ENCODE peak calls at places on chromosome 19, in eight cellular contexts. O is mammary epithelial cell, L is body of pancreas, B is testis, U is left lung, Z is IMR-90, F is ovary, Y is GM23338. X is an unnamed sample. For H3K36me3, the result is how much of the 10 kb centered on the place peaks cover.

GRCh38 chr19:18364826-18365528 is 21.0 kb upstream of the GDF15 start:
- DNase-seq in L (peak), F (peak), B (peak), Z (peak), U (no peak), O (peak), Y (peak), X (peak)

GRCh38 chr19:18749362-18750231 is 41.5 kb downstream of the COMP start:
- DNase-seq in B (no peak), Z (no peak), F (no peak), O (no peak), U (no peak), L (no peak), Y (no peak), X (no peak)

GRCh38 chr19:7897289-7897688 is 6.4 kb upstream of the MAP2K7 start:
- DNase-seq in Y (no peak), Z (no peak), U (no peak), F (no peak), B (no peak), O (no peak), L (no peak), X (no peak)

GRCh38 chr19:55651236-55651635 is 3.2 kb downstream of the CCDC106 start:
- DNase-seq in U (peak), Y (no peak), Z (no peak), L (no peak), O (no peak), F (no peak), B (no peak), X (no peak)

GRCh38 chr19:48329167-48329891 is 4.0 kb downstream of the EMP3 start:
- DNase-seq in B (no peak), U (peak), Z (peak), F (no peak), L (peak), O (peak), Y (peak), X (no peak)

GRCh38 chr19:15292847-15293582 is 39.3 kb downstream of the BRD4 start:
- DNase-seq in Z (no peak), U (no peak), F (no peak), L (peak), B (no peak), Y (no peak), O (no peak), X (no peak)

GRCh38 chr19:44807652-44808462 is 1.0 kb upstream of the BCAM start:
- DNase-seq in O (peak), F (peak), B (no peak), Z (peak), U (peak), Y (peak), L (peak), X (peak)

GRCh38 chr19:6020166-6020967 is 42.4 kb upstream of the RANBP3 start:
- DNase-seq in F (no peak), Y (no peak), O (no peak), B (no peak), U (peak), Z (no peak), L (peak), X (no peak)

GRCh38 chr19:41627966-41628675 is 1.2 kb upstream of the CEACAM4 start:
- DNase-seq in Z (no peak), F (no peak), Y (no peak), B (no peak), L (no peak), U (no peak), O (no peak), X (no peak)

GRCh38 chr19:48218964-48219363 is 36.7 kb downstream of the CARD8 start:
- DNase-seq in O (no peak), U (no peak), Y (no peak), F (no peak), Z (peak), L (no peak), B (no peak), X (peak)

GRCh38 chr19:41025871-41026270 is 34.8 kb downstream of the CYP2B6 start:
- DNase-seq in U (no peak), O (no peak), Z (no peak), B (no peak), Y (peak), L (no peak), F (no peak), X (no peak)

GRCh38 chr19:50361290-50362029 is 4.0 kb downstream of the NAPSA start:
- DNase-seq in Y (peak), U (no peak), Z (no peak), F (no peak), L (no peak), O (no peak), B (no peak), X (no peak)

GRCh38 chr19:50357178-50358100 is 8.0 kb downstream of the NAPSA start:
- DNase-seq in Z (peak), U (peak), Y (peak), B (peak), L (peak), O (peak), F (peak), X (no peak)

GRCh38 chr19:50359432-50359818 is 6.0 kb downstream of the NAPSA start:
- DNase-seq in Z (no peak), U (no peak), F (no peak), Y (no peak), L (no peak), B (no peak), O (no peak), X (no peak)

GRCh38 chr19:50356691-50357177 is 8.7 kb downstream of the NAPSA start:
- DNase-seq in O (no peak), Z (no peak), L (no peak), B (no peak), Y (no peak), F (no peak), U (no peak), X (no peak)

DNA sequence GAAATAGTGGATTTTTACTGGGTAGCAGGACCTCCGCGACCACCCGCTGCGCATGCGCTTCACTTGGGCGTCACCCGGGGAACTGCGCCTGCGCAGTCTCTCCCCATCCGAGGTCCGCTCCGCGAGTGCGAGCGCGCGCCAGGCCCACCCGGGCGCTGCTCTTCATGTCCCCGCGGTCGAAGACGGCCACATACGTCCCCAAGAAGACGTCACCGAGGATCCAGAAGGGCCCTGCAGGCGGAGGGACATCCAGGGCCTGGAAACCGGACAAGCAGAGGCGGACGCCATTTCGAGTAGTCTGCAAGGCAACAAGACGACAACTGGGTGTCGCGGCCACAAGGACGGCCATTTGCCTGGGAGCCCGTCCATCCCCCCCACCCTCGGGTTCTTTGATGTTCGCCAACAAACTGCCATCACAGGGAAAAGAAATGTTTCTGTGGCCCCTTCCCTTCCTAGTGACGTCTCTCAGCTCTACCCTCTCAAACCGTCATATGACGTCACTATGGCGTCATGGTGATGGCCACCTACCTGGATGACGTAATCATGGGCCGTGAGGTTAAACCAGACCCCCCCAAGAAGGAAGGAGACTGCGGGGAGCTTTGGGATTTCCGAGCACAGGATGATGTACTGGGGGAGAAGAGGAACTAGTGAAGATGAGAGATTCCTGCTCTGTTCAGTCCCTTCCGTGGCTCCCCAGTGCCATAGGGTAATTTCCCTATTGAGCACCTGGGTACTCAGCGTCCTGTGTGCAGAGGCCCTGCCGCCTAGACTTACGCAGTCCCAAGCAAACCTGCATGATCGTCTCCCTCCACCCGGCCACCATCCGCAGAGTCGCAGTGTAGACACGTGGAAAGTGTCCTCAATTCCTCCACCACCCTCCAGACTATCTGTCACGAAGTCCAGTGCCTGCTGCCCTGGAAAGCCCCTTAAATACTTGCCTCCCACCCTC is 6.7 kb downstream of the NAPSA start:
- DNase-seq in L (peak), Z (peak), U (peak), Y (no peak), B (peak), F (peak), O (no peak), X (no peak)
- H3K4me3 ChIP-seq in L (no peak), Z (peak), U (peak), Y (no peak), B (peak), F (peak), O (peak), X (no peak)

DNA sequence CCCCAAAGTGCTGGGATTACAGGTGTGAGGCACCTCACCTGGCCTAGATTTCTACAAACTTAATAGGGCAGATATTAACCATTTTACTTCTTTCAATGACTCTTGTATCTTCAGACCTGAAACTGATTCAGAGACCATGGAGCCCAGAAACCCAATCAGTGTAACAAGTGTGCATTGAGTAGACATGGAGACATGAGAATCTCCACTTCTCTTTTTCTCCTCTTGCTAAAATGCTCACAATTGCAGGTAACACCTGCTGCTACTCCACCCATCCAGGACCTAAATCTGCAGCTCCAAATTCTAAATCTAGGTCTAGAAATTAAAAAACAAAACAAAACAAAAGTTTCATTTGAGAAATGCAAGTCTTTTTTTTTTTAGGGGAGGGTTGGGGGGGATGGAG is 42.2 kb upstream of the ZNF681 start:
- DNase-seq in U (no peak), Y (no peak), F (no peak), O (no peak), L (no peak), Z (no peak), B (no peak), X (no peak)
- H3K36me3 ChIP-seq in U (under half), Y (under half), F (under half), O (under half), L (under half), Z (under half), B (under half), X (under half)

GRCh38 chr19:39345956-39346355 is 3.7 kb downstream of the SAMD4B start:
- DNase-seq in Y (no peak), B (no peak), Z (no peak), F (no peak), O (no peak), L (no peak), U (no peak), X (no peak)
- H3K4me3 ChIP-seq in Y (no peak), B (no peak), Z (no peak), F (no peak), O (no peak), L (no peak), U (no peak), X (no peak)

DNA sequence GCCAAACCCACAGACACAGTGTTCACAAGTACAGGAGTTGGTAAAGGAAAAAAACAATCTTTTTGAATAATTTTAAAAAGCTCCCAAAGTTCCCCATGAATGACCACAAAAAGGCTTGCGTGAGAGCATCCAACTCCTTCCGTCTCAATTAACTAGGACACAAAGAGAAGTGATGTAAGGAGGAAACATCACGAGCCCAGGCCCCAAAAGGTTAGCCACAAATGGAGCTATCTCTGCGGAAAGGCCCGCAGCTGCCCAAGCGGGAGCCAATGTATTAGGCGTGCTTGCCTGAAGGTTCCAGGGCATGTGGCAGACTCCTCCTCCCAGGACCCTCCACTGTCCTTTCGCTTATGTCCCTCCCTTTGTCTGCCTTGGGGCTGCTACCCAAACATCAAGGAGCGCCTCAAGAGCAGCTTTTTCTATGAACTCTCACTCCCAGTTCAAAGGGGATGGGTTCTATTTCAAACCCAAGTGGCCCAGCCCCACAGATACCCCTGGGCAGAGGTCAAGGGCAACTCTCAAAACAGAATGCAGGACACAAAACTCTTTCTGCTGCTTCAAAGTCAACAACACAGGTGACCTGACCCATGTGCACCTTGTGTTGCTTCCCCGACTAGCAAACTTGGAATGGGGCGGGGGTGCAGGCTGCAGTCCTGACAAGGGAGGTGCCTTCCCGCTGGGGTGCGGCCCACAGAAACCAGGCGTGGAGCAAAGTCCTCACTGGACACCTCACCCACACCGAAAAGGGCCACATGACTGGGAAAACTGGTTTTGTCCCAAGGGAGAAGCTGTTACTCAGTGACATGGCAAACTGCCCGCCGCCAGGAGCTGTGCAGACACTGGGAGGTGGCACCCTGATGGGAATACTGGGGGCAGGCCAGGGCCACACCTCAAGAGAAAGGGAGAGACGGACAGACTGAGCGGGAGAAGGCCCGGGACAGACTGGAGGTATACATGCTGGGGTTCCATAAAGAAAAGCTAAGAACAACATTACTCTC is 17.6 kb downstream of the ZC3H4 start:
- DNase-seq in O (peak), Y (peak), F (no peak), U (peak), L (peak), B (peak), Z (no peak), X (no peak)
- H3K36me3 ChIP-seq in O (under half), Y (under half), F (under half), U (under half), L (under half), B (under half), Z (under half), X (half or more)

DNA sequence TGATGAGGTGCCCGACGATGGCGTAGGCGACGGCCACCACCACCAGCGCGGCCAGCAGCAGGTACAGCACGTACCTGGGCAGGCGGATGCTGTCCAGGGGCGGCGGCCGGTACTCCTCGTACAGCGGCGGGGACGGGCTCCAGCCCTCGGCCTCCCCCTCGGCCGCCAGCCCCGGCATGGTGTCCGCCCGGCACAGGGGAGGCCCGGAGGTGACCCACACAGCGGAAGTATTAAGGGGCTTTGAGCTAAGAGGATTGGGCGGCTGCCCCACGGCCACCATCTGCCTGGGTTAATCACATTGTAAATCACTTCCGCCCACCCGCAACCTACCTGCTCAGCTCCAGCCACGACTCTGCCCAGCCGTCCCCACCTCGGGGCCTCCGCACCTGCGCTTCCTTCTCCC is at the start of gene SMIM44:
- DNase-seq in Z (no peak), U (peak), B (no peak), O (no peak), L (no peak), F (no peak), Y (no peak), X (no peak)
- H3K4me3 ChIP-seq in Z (no peak), U (no peak), B (no peak), O (peak), L (no peak), F (no peak), Y (no peak), X (no peak)

DNA sequence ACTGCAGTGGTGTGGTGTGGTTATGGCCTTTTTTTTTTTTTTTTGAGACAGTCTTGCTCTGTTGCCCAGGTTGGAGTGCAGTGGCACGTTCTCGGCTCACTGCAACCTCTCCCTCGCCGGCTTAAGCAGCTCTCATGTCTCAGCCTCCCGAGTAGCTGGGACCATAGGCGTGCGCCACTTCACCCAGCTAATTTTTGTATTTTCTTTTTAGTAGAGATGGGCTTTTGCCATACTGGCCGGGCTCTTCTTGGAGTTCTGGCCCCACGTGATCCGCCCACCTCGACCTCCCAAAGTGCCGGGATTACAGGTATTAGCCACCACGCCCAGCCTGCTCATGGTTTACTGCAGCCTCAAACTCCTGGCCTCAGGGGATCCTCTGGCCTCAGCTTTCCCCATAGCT is 7.0 kb downstream of the PDCD2L start:
- DNase-seq in Y (no peak), L (no peak), Z (no peak), U (no peak), B (no peak), F (no peak), O (no peak), X (no peak)
- H3K36me3 ChIP-seq in Y (under half), L (under half), Z (under half), U (under half), B (under half), F (under half), O (under half), X (under half)

X was measured in SJSA1.